ENCODE peak calls at places on chromosomes 4 and X, in eight cellular contexts. D, F, L, N, U, Q, Y and K are unnamed samples.

GRCh38 chrX:25144043-25144940 is 128.5 kb upstream of the ARX start:
- DNase-seq in D (peak; percentile 34), F (peak; percentile 29), L (peak; percentile 26), N (peak; percentile 41), U (peak; percentile 64), Q (peak; percentile 65), Y (no peak), K (peak; percentile 24)

GRCh38 chrX:989959-990510 is 222.4 kb downstream of the CRLF2 start:
- DNase-seq in D (peak; percentile 79), F (peak; percentile 88), L (peak; percentile 78), N (peak; percentile 97), U (no peak), Q (peak; percentile 98), Y (no peak), K (no peak)

GRCh38 chrX:7996414-7996813 is 69.2 kb upstream of the PNPLA4 start:
- DNase-seq in D (no peak), F (no peak), L (peak; percentile 11), N (peak; percentile 81), U (no peak), Q (peak; percentile 31), Y (no peak), K (peak; percentile 15)

GRCh38 chr4:54852061-54852460 is 194.3 kb downstream of the KIT start:
- DNase-seq in D (peak; percentile 44), F (no peak), L (no peak), N (no peak), U (no peak), Q (no peak), Y (no peak), K (no peak)

GRCh38 chrX:119870626-119871131 is 854 bp downstream of the RNF113A start:
- DNase-seq in D (peak; percentile 53), F (no peak), L (no peak), N (peak; percentile 22), U (no peak), Q (peak; percentile 54), Y (no peak), K (no peak)

GRCh38 chr4:84482564-84483563 is 16.2 kb downstream of the NKX6-1 start:
- DNase-seq in D (no peak), F (peak; percentile 46), L (no peak), N (no peak), U (peak; percentile 40), Q (no peak), Y (no peak), K (no peak)

GRCh38 chr4:166625018-166625637 is 609.2 kb downstream of the SPOCK3 start:
- DNase-seq in D (no peak), F (no peak), L (no peak), N (no peak), U (no peak), Q (no peak), Y (no peak), K (no peak)

GRCh38 chr4:33696066-33696465 is 2548.2 kb downstream of the ARAP2 start:
- DNase-seq in D (no peak), F (no peak), L (no peak), N (no peak), U (no peak), Q (no peak), Y (no peak), K (no peak)

GRCh38 chr4:1295405-1296055 is 5.8 kb downstream of the MAEA start:
- DNase-seq in D (no peak), F (no peak), L (no peak), N (no peak), U (no peak), Q (no peak), Y (no peak), K (no peak)

GRCh38 chr4:7638984-7639789 is 204.5 kb upstream of the PSAPL1 start:
- DNase-seq in D (no peak), F (no peak), L (no peak), N (no peak), U (no peak), Q (no peak), Y (no peak), K (no peak)

GRCh38 chr4:102543030-102543505 is 41.9 kb downstream of the NFKB1 start:
- DNase-seq in D (no peak), F (no peak), L (no peak), N (no peak), U (no peak), Q (no peak), Y (no peak), K (peak; percentile 13)

GRCh38 chr4:6464842-6465588 is 7.4 kb downstream of the PPP2R2C start:
- DNase-seq in D (no peak), F (no peak), L (no peak), N (no peak), U (no peak), Q (no peak), Y (no peak), K (no peak)

GRCh38 chrX:19849433-19850190 is 37.8 kb downstream of the SH3KBP1 start:
- DNase-seq in D (no peak), F (no peak), L (no peak), N (no peak), U (no peak), Q (no peak), Y (no peak), K (no peak)

GRCh38 chr4:31788676-31789075 is 1068.5 kb downstream of the PCDH7 start:
- DNase-seq in D (no peak), F (no peak), L (no peak), N (no peak), U (no peak), Q (no peak), Y (no peak), K (no peak)

GRCh38 chr4:98659741-98660507 is 1.5 kb upstream of the TSPAN5 start:
- DNase-seq in D (no peak), F (no peak), L (no peak), N (no peak), U (no peak), Q (no peak), Y (no peak), K (peak; percentile 31)

GRCh38 chr4:185304944-185305690 is 90.6 kb downstream of the LRP2BP start:
- DNase-seq in D (peak; percentile 23), F (no peak), L (peak; percentile 13), N (no peak), U (no peak), Q (peak; percentile 72), Y (no peak), K (no peak)

GRCh38 chr4:46656071-46656470 is 253.0 kb downstream of the COX7B2 start:
- DNase-seq in D (no peak), F (no peak), L (no peak), N (no peak), U (no peak), Q (no peak), Y (no peak), K (no peak)

GRCh38 chrX:110384490-110384889 is 25.8 kb downstream of the RTL9 start:
- DNase-seq in D (no peak), F (no peak), L (no peak), N (no peak), U (no peak), Q (no peak), Y (no peak), K (no peak)

GRCh38 chrX:11367609-11368430 is 74.6 kb downstream of the AMELX start:
- DNase-seq in D (no peak), F (no peak), L (no peak), N (no peak), U (no peak), Q (no peak), Y (no peak), K (no peak)

GRCh38 chr4:14879643-14880042 is 122.6 kb upstream of the CPEB2 start:
- DNase-seq in D (no peak), F (no peak), L (no peak), N (peak; percentile 14), U (no peak), Q (no peak), Y (no peak), K (peak; percentile 16)

GRCh38 chr4:112978691-112979472 is 70.6 kb upstream of the ANK2 start:
- DNase-seq in D (no peak), F (no peak), L (no peak), N (no peak), U (no peak), Q (no peak), Y (no peak), K (no peak)

GRCh38 chr4:101064541-101065180 is 282.7 kb downstream of the PPP3CA start:
- DNase-seq in D (no peak), F (no peak), L (no peak), N (no peak), U (no peak), Q (no peak), Y (no peak), K (no peak)

GRCh38 chrX:9315086-9315485 is 149.8 kb upstream of the TBL1X start:
- DNase-seq in D (no peak), F (no peak), L (no peak), N (no peak), U (no peak), Q (no peak), Y (no peak), K (no peak)

GRCh38 chrX:150486011-150486410 is 82.4 kb upstream of the MTM1 start:
- DNase-seq in D (peak; percentile 50), F (no peak), L (peak; percentile 25), N (peak; percentile 27), U (peak; percentile 46), Q (peak; percentile 79), Y (no peak), K (peak; percentile 17)

GRCh38 chrX:41522071-41522470 is 74.9 kb downstream of the NYX start:
- DNase-seq in D (peak; percentile 48), F (no peak), L (no peak), N (no peak), U (no peak), Q (no peak), Y (no peak), K (no peak)

GRCh38 chrX:21440911-21441310 is 66.7 kb downstream of the CNKSR2 start:
- DNase-seq in D (no peak), F (no peak), L (no peak), N (no peak), U (no peak), Q (no peak), Y (no peak), K (no peak)

GRCh38 chr4:113179996-113180395 is 130.5 kb downstream of the ANK2 start:
- DNase-seq in D (no peak), F (no peak), L (no peak), N (no peak), U (no peak), Q (no peak), Y (no peak), K (no peak)

GRCh38 chrX:42491145-42491907 is 286.6 kb downstream of the PPP1R2C start:
- DNase-seq in D (no peak), F (no peak), L (no peak), N (no peak), U (no peak), Q (no peak), Y (no peak), K (no peak)

GRCh38 chrX:54481751-54482150 is 14.3 kb downstream of the FGD1 start:
- DNase-seq in D (no peak), F (no peak), L (no peak), N (no peak), U (no peak), Q (peak; percentile 71), Y (no peak), K (no peak)

GRCh38 chr4:115292320-115293092 is 179.1 kb upstream of the NDST4 start:
- DNase-seq in D (no peak), F (no peak), L (no peak), N (no peak), U (no peak), Q (no peak), Y (no peak), K (no peak)

GRCh38 chr4:1200425-1201035 is 28.1 kb upstream of the SPON2 start:
- DNase-seq in D (no peak), F (peak; percentile 66), L (peak; percentile 38), N (no peak), U (peak; percentile 71), Q (peak; percentile 30), Y (no peak), K (no peak)

GRCh38 chrX:55143621-55144020 is 54.8 kb downstream of the PAGE2 start:
- DNase-seq in D (no peak), F (no peak), L (no peak), N (no peak), U (no peak), Q (no peak), Y (no peak), K (no peak)

GRCh38 chr4:151485541-151486131 is 76.7 kb downstream of the FHIP1A start:
- DNase-seq in D (no peak), F (no peak), L (no peak), N (no peak), U (no peak), Q (peak; percentile 12), Y (no peak), K (no peak)

GRCh38 chrX:73447311-73447794 is 500 bp downstream of the CDX4 start:
- DNase-seq in D (no peak), F (no peak), L (no peak), N (no peak), U (no peak), Q (peak; percentile 84), Y (no peak), K (no peak)